ENCODE peak calls at places on chromosomes 4 and X, in four cellular contexts. X, G, A and O are unnamed samples.

GRCh38 chrX:139044680-139045079 is 333.2 kb upstream of the FGF13 start:
- DNase-seq in X (no peak), G (no peak), A (no peak), O (no peak)

GRCh38 chrX:154441564-154441963 is 2.4 kb upstream of the FAM50A start:
- DNase-seq in X (no peak), G (no peak), A (no peak), O (no peak)

GRCh38 chr4:16745009-16745408 is 153.4 kb downstream of the LDB2 start:
- DNase-seq in X (no peak), G (no peak), A (no peak), O (no peak)

GRCh38 chr4:108342325-108342986 is 173.7 kb upstream of the LEF1 start:
- DNase-seq in X (no peak), G (no peak), A (no peak), O (no peak)

GRCh38 chrX:147875866-147876596 is 35.7 kb upstream of the FMR1 start:
- DNase-seq in X (peak), G (no peak), A (peak), O (no peak)

GRCh38 chr4:83362492-83363329 is 28.1 kb upstream of the HPSE start:
- DNase-seq in X (no peak), G (peak), A (peak), O (no peak)

GRCh38 chrX:103398321-103398937 is 22.1 kb downstream of the BEX3 start:
- DNase-seq in X (no peak), G (peak), A (peak), O (no peak)

GRCh38 chr4:108433832-108434231 is 186.5 kb upstream of the RPL34 start:
- DNase-seq in X (no peak), G (no peak), A (no peak), O (no peak)

GRCh38 chr4:2064276-2064991 is 5.3 kb downstream of the NAT8L start:
- DNase-seq in X (no peak), G (peak), A (no peak), O (no peak)

GRCh38 chr4:145815626-145816025 is 123.0 kb downstream of the ZNF827 start:
- DNase-seq in X (no peak), G (no peak), A (no peak), O (no peak)

GRCh38 chr4:146134761-146135160 is 40.8 kb upstream of the LSM6 start:
- DNase-seq in X (no peak), G (no peak), A (no peak), O (no peak)

GRCh38 chr4:150164055-150164454 is 85.8 kb downstream of the DCLK2 start:
- DNase-seq in X (no peak), G (no peak), A (no peak), O (no peak)

GRCh38 chr4:110854021-110854678 is 231.3 kb upstream of the PITX2 start:
- DNase-seq in X (no peak), G (no peak), A (no peak), O (no peak)

GRCh38 chrX:13684361-13684760 is 4.6 kb upstream of the RAB9A start:
- DNase-seq in X (no peak), G (no peak), A (no peak), O (no peak)

GRCh38 chrX:13598877-13599276 is 29.5 kb downstream of the EGFL6 start:
- DNase-seq in X (no peak), G (peak), A (no peak), O (peak)

GRCh38 chrX:121349263-121349662 is 301.9 kb downstream of the GLUD2 start:
- DNase-seq in X (no peak), G (no peak), A (no peak), O (no peak)

GRCh38 chrX:153794897-153795816 is 689 bp downstream of the SSR4 start:
- DNase-seq in X (no peak), G (no peak), A (no peak), O (peak)

DNA sequence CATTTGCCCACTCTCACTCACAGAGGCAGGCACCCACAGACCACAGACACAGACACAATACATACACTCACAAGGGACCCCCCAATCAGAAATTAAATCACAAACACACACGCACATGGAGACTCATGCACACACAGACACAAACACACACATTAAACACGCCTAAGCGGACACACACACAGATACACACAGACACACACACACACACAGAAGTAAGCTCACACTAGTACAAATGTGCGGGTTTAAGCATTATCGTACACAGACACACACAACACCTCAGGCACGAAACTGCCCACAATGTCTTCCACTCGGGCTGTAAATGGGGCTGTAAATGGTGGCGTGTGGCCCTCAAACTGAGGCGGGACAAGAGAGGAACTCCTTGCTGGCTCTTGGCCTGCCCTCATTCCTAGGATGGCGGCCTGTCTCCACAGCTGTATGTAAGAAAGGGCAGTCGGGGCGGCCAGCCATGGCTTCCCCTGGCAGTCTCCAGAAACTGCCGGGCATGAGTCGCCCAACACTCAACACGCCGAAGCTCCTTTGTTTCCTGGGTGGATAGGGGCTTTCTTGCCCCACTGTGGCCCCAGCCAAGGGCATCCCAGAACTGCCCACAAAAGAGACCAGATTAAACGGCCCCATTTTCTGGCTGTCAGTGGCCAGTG is 53.9 kb downstream of the NBDY start:
- DNase-seq in X (no peak), G (no peak), A (no peak), O (no peak)
- TF ChIP-seq TARDBP in X (no peak), G (no peak), A (no peak), O (no peak)

DNA sequence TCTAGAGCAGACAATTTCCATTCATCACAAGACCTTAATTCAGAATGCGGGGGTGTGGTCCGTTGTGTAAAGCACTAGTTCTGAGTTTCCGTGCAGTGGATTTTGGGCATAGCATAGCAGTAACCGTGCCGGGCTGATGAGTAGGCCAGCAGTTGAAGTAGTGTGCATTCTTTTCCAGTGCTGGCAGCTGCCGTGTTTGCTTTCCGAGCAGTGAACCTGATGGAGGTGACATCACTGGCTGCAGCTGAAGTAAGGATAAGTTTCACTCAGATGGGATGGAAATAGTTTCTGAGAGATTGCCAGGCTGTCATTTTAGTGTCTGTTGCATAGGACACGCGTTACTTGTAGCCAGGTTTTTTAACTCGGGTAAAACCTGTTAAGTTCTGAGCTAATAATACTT is 107.0 kb upstream of the STIM2 start:
- DNase-seq in X (no peak), G (no peak), A (no peak), O (peak)
- TF ChIP-seq TARDBP in X (no peak), G (no peak), A (no peak), O (no peak)

DNA sequence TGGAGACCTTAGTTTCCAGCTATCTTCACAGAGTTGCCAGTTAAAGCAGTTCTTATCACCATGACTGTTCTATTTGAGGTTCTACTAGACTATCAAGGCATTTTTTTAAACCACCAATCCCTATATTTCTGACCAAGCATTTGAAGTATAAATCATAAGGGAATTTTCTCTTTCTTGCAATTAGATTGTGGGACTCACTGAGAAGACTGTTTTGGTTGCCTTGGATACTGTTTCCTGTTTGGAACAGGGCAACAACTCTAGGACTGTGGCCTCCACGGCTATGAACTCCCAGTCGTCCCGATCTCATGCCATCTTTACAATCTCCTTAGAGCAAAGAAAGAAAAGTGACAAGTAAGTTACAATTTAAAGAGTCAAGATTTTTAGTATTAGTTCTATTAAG is 11.8 kb downstream of the KIF4A start:
- DNase-seq in X (no peak), G (no peak), A (no peak), O (no peak)
- TF ChIP-seq TARDBP in X (no peak), G (no peak), A (no peak), O (no peak)

GRCh38 chrX:16528620-16529019 is 121.3 kb upstream of the S100G start:
- DNase-seq in X (no peak), G (no peak), A (no peak), O (no peak)
- TF ChIP-seq TARDBP in X (no peak), G (no peak), A (no peak), O (no peak)

GRCh38 chr4:3479358-3480101 is 16.4 kb downstream of the DOK7 start:
- DNase-seq in X (no peak), G (no peak), A (no peak), O (no peak)

GRCh38 chr4:3481113-3481531 is 18.0 kb downstream of the DOK7 start:
- DNase-seq in X (no peak), G (no peak), A (no peak), O (no peak)

GRCh38 chr4:3478446-3479357 is 15.6 kb downstream of the DOK7 start:
- DNase-seq in X (no peak), G (no peak), A (no peak), O (no peak)

GRCh38 chr4:3481783-3482397 is 18.8 kb downstream of the DOK7 start:
- DNase-seq in X (no peak), G (no peak), A (no peak), O (no peak)

DNA sequence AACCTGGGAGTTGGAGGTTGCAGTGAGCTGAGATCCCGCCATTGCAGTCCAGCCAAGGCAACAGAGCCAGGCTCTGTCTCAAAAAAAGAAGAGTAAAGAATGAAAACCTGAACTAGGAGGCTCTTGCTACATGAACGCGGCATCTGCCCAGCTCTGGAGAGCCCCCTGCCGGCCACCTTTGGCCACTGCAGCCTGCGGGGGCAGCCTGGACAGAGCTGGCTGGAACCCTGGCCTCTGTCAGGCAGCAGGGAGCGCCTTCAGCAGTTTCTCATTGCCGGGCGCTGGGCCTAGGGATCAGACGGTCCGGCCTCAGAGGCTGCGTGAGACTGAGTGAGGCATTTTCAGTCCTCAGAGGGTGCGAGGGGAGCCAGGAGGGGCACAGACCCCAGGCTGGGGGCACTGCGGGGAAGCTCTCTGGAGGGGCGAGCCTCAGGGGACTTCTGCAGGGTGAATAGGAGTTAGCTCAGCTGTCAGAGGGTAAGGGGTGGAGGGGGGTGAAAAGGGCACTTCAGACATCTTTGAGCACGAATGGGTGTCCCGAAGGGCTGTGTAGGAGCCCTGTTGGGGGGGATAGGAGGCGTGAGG is 17.5 kb downstream of the DOK7 start:
- DNase-seq in X (no peak), G (peak), A (peak), O (peak)
- TF ChIP-seq TARDBP in X (no peak), G (no peak), A (no peak), O (no peak)

DNA sequence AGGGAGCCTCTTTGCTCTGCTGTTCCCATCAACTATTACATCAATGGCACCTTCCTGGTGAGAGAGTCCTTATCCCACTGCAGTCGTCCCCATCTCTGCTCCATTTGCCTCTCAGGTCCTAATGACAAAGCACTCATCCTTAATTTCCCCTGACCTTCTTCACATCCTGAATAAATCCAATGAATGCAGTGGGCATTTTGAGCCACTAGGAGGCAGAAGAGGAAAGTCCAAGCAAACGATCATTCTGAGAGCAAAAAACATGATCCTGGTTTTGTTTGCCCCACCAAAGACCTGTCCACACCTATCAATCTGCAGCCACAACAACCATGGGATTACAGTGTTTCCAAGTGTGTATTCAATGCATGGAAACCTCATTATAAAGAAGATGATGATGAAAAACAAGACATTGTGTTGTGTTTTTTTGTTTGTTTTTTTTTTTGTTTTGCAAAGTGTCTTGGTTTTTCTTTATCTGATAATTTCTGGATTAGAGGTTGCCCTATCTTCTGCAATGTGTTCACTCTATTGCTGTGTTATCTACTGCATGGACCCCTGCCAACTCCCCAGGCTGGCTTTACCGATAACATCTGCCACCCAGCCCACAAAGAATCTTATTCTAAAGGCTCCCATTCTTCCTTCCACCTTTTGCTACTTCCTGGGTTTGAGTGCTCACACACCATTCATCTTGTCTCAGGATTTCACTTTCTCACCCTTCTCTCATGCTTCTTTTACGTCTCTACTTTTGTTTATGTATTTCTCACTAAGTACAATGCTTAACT is 207.2 kb downstream of the NLGN4X start:
- DNase-seq in X (no peak), G (no peak), A (peak), O (peak)
- TF ChIP-seq TARDBP in X (no peak), G (no peak), A (no peak), O (no peak)

GRCh38 chr4:20292739-20293138 is 41.0 kb downstream of the SLIT2 start:
- DNase-seq in X (no peak), G (no peak), A (no peak), O (no peak)

GRCh38 chr4:20287246-20287645 is 35.5 kb downstream of the SLIT2 start:
- DNase-seq in X (no peak), G (no peak), A (no peak), O (no peak)

GRCh38 chr4:20289782-20290181 is 38.1 kb downstream of the SLIT2 start:
- DNase-seq in X (no peak), G (no peak), A (no peak), O (no peak)

GRCh38 chr4:20288047-20288650 is 36.4 kb downstream of the SLIT2 start:
- DNase-seq in X (no peak), G (no peak), A (no peak), O (no peak)

DNA sequence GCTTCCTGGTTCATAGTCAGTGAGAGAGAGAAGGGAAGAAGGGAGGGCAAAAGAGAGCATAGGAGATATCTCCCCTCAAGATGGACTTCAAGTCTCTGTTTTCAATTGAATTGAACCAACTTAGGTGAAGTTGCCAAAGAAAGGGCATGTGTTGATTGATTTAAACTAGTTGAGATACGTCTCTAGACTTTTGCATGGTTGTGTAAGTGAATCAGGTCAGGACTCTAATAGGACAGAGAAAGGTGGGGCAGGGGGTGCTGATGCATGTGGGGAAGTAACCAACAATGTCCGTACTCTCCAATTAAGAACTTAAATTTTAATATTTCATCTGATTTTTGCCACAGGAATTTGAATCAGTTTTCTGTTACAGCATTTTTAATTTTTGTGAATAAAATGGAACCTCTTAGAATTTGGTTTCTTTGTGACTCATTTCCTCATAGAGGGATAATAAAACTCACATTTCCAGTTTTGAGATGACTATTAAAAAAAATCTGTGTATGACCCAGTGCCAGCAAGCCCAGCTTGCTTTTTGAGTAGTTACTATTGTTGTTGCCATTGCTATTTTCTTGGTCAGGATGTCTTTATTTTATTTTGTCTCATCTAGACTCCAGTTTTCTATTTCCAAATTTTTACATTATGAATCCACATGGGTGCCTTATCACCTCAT is 37.3 kb downstream of the SLIT2 start:
- DNase-seq in X (no peak), G (no peak), A (no peak), O (no peak)
- TF ChIP-seq TARDBP in X (no peak), G (no peak), A (no peak), O (no peak)